ENCODE peak calls at places on chromosomes 5 and 9, in eight cellular contexts. One of them, this sample, is unnamed. For H3K4me1, the result is how much of the 10 kb centered on the place peaks cover.

GRCh38 chr9:96859461-96860198 is 5.3 kb upstream of the ZNF782 start:
- DNase-seq in effector memory CD4-positive, alpha-beta T cell: no peak
- DNase-seq in A549: no peak
- DNase-seq in cardiac muscle cell: no peak
- DNase-seq in body of pancreas: no peak
- DNase-seq in CD4-positive, CD25-positive, alpha-beta regulatory T cell: no peak
- DNase-seq in A673: peak
- DNase-seq in prostate gland: no peak
- DNase-seq in this sample: no peak

GRCh38 chr9:91500509-91501011 is 76.9 kb upstream of the NFIL3 start:
- DNase-seq in effector memory CD4-positive, alpha-beta T cell: no peak
- DNase-seq in A549: peak
- DNase-seq in cardiac muscle cell: no peak
- DNase-seq in body of pancreas: no peak
- DNase-seq in CD4-positive, CD25-positive, alpha-beta regulatory T cell: no peak
- DNase-seq in A673: peak
- DNase-seq in prostate gland: no peak
- DNase-seq in this sample: no peak

GRCh38 chr5:43036856-43037711 is 3.0 kb downstream of the ANXA2R start:
- DNase-seq in effector memory CD4-positive, alpha-beta T cell: no peak
- DNase-seq in A549: no peak
- DNase-seq in cardiac muscle cell: no peak
- DNase-seq in body of pancreas: no peak
- DNase-seq in CD4-positive, CD25-positive, alpha-beta regulatory T cell: no peak
- DNase-seq in A673: no peak
- DNase-seq in prostate gland: no peak
- DNase-seq in this sample: no peak

GRCh38 chr5:148794729-148795590 is 31.5 kb upstream of the ADRB2 start:
- DNase-seq in effector memory CD4-positive, alpha-beta T cell: no peak
- DNase-seq in A549: no peak
- DNase-seq in cardiac muscle cell: no peak
- DNase-seq in body of pancreas: no peak
- DNase-seq in CD4-positive, CD25-positive, alpha-beta regulatory T cell: no peak
- DNase-seq in A673: no peak
- DNase-seq in prostate gland: no peak
- DNase-seq in this sample: no peak

GRCh38 chr5:19125956-19126713 is 861.9 kb downstream of the CDH18 start:
- DNase-seq in effector memory CD4-positive, alpha-beta T cell: no peak
- DNase-seq in A549: no peak
- DNase-seq in cardiac muscle cell: no peak
- DNase-seq in body of pancreas: no peak
- DNase-seq in CD4-positive, CD25-positive, alpha-beta regulatory T cell: no peak
- DNase-seq in A673: no peak
- DNase-seq in prostate gland: no peak
- DNase-seq in this sample: no peak

GRCh38 chr9:107285292-107285691 is 2.2 kb downstream of the RAD23B start:
- DNase-seq in effector memory CD4-positive, alpha-beta T cell: no peak
- DNase-seq in A549: no peak
- DNase-seq in cardiac muscle cell: no peak
- DNase-seq in body of pancreas: no peak
- DNase-seq in CD4-positive, CD25-positive, alpha-beta regulatory T cell: no peak
- DNase-seq in A673: no peak
- DNase-seq in prostate gland: no peak
- DNase-seq in this sample: no peak

GRCh38 chr5:91281409-91281808 is 101.7 kb downstream of the ARRDC3 start:
- DNase-seq in effector memory CD4-positive, alpha-beta T cell: no peak
- DNase-seq in A549: no peak
- DNase-seq in cardiac muscle cell: no peak
- DNase-seq in body of pancreas: no peak
- DNase-seq in CD4-positive, CD25-positive, alpha-beta regulatory T cell: no peak
- DNase-seq in A673: no peak
- DNase-seq in prostate gland: no peak
- DNase-seq in this sample: no peak

GRCh38 chr5:164153469-164154172 is 648.2 kb downstream of the MAT2B start:
- DNase-seq in effector memory CD4-positive, alpha-beta T cell: no peak
- DNase-seq in A549: no peak
- DNase-seq in cardiac muscle cell: no peak
- DNase-seq in body of pancreas: no peak
- DNase-seq in CD4-positive, CD25-positive, alpha-beta regulatory T cell: no peak
- DNase-seq in A673: no peak
- DNase-seq in prostate gland: no peak
- DNase-seq in this sample: no peak

GRCh38 chr9:98081477-98082219 is 25.1 kb downstream of the NANS start:
- DNase-seq in effector memory CD4-positive, alpha-beta T cell: no peak
- DNase-seq in A549: peak
- DNase-seq in cardiac muscle cell: no peak
- DNase-seq in body of pancreas: peak
- DNase-seq in CD4-positive, CD25-positive, alpha-beta regulatory T cell: no peak
- DNase-seq in A673: no peak
- DNase-seq in prostate gland: no peak
- DNase-seq in this sample: no peak

GRCh38 chr5:154791535-154791934 is 36.4 kb downstream of the LARP1 start:
- DNase-seq in effector memory CD4-positive, alpha-beta T cell: no peak
- DNase-seq in A549: no peak
- DNase-seq in cardiac muscle cell: no peak
- DNase-seq in body of pancreas: no peak
- DNase-seq in CD4-positive, CD25-positive, alpha-beta regulatory T cell: no peak
- DNase-seq in A673: no peak
- DNase-seq in prostate gland: no peak
- DNase-seq in this sample: no peak

GRCh38 chr9:93193373-93193725 is 9.4 kb downstream of the WNK2 start:
- DNase-seq in effector memory CD4-positive, alpha-beta T cell: no peak
- DNase-seq in A549: no peak
- DNase-seq in cardiac muscle cell: no peak
- DNase-seq in body of pancreas: peak
- DNase-seq in CD4-positive, CD25-positive, alpha-beta regulatory T cell: no peak
- DNase-seq in A673: no peak
- DNase-seq in prostate gland: peak
- DNase-seq in this sample: no peak
- H3K4me1 ChIP-seq in effector memory CD4-positive, alpha-beta T cell: under half
- H3K4me1 ChIP-seq in A549: under half
- H3K4me1 ChIP-seq in cardiac muscle cell: under half
- H3K4me1 ChIP-seq in body of pancreas: half or more
- H3K4me1 ChIP-seq in CD4-positive, CD25-positive, alpha-beta regulatory T cell: under half
- H3K4me1 ChIP-seq in A673: under half
- H3K4me1 ChIP-seq in prostate gland: under half
- H3K4me1 ChIP-seq in this sample: under half

DNA sequence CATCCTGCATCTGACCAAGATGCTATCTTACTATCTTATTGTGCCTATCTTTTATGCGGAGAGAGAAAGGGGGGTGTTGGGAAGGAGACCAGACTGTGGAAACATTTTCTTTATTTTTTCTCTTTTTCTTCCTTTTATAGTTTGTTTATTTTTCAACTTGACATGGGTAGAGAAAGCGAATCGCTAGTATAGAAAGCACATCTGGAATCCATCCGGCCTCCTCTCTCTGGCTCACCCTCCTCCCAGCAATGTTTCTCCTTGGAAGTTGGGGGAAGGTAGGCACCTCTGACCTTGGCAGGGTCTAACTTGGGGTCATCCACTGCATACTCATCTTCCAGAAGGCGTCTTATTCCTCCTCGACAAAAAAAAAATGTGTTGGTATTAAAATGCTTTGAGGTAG is 3.9 kb downstream of the S1PR3 start:
- DNase-seq in effector memory CD4-positive, alpha-beta T cell: no peak
- DNase-seq in A549: no peak
- DNase-seq in cardiac muscle cell: no peak
- DNase-seq in body of pancreas: no peak
- DNase-seq in CD4-positive, CD25-positive, alpha-beta regulatory T cell: no peak
- DNase-seq in A673: no peak
- DNase-seq in prostate gland: no peak
- DNase-seq in this sample: no peak
- H3K4me3 ChIP-seq in effector memory CD4-positive, alpha-beta T cell: no peak
- H3K4me3 ChIP-seq in A549: no peak
- H3K4me3 ChIP-seq in cardiac muscle cell: no peak
- H3K4me3 ChIP-seq in body of pancreas: no peak
- H3K4me3 ChIP-seq in CD4-positive, CD25-positive, alpha-beta regulatory T cell: no peak
- H3K4me3 ChIP-seq in A673: no peak
- H3K4me3 ChIP-seq in prostate gland: no peak
- H3K4me3 ChIP-seq in this sample: no peak

DNA sequence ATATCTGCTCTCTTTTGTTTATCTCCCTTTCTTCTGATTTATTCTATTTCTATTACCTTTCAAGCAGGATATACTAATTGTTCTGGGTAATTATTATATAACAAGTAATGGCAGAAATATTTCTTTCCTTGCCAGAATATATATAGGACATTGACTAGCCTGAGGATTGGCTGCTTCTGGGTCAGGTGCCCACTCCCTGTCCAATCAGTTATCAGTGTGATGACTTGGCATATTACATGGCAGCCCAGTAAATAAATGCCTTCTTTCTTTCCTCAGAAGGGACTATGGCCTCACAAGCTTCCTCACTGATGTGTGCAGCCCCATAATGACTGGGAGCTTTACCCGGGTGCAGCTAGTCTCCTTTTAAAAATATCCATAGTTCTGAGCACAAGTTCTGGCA is 301.1 kb downstream of the EFNA5 start:
- DNase-seq in effector memory CD4-positive, alpha-beta T cell: no peak
- DNase-seq in A549: no peak
- DNase-seq in cardiac muscle cell: no peak
- DNase-seq in body of pancreas: no peak
- DNase-seq in CD4-positive, CD25-positive, alpha-beta regulatory T cell: no peak
- DNase-seq in A673: no peak
- DNase-seq in prostate gland: no peak
- DNase-seq in this sample: no peak
- H3K4me1 ChIP-seq in effector memory CD4-positive, alpha-beta T cell: under half
- H3K4me1 ChIP-seq in A549: under half
- H3K4me1 ChIP-seq in cardiac muscle cell: under half
- H3K4me1 ChIP-seq in body of pancreas: under half
- H3K4me1 ChIP-seq in CD4-positive, CD25-positive, alpha-beta regulatory T cell: under half
- H3K4me1 ChIP-seq in A673: under half
- H3K4me1 ChIP-seq in prostate gland: under half
- H3K4me1 ChIP-seq in this sample: under half

GRCh38 chr5:172875372-172876279 is 41.6 kb downstream of the ERGIC1 start:
- DNase-seq in effector memory CD4-positive, alpha-beta T cell: no peak
- DNase-seq in A549: no peak
- DNase-seq in cardiac muscle cell: no peak
- DNase-seq in body of pancreas: no peak
- DNase-seq in CD4-positive, CD25-positive, alpha-beta regulatory T cell: no peak
- DNase-seq in A673: no peak
- DNase-seq in prostate gland: no peak
- DNase-seq in this sample: no peak

GRCh38 chr5:172877496-172878260 is 43.6 kb downstream of the ERGIC1 start:
- DNase-seq in effector memory CD4-positive, alpha-beta T cell: no peak
- DNase-seq in A549: no peak
- DNase-seq in cardiac muscle cell: no peak
- DNase-seq in body of pancreas: no peak
- DNase-seq in CD4-positive, CD25-positive, alpha-beta regulatory T cell: no peak
- DNase-seq in A673: no peak
- DNase-seq in prostate gland: no peak
- DNase-seq in this sample: no peak

GRCh38 chr5:172881691-172882370 is 47.8 kb downstream of the ERGIC1 start:
- DNase-seq in effector memory CD4-positive, alpha-beta T cell: no peak
- DNase-seq in A549: no peak
- DNase-seq in cardiac muscle cell: no peak
- DNase-seq in body of pancreas: peak
- DNase-seq in CD4-positive, CD25-positive, alpha-beta regulatory T cell: no peak
- DNase-seq in A673: no peak
- DNase-seq in prostate gland: no peak
- DNase-seq in this sample: no peak

GRCh38 chr5:172879434-172879828 is 45.4 kb downstream of the ERGIC1 start:
- DNase-seq in effector memory CD4-positive, alpha-beta T cell: no peak
- DNase-seq in A549: no peak
- DNase-seq in cardiac muscle cell: no peak
- DNase-seq in body of pancreas: no peak
- DNase-seq in CD4-positive, CD25-positive, alpha-beta regulatory T cell: no peak
- DNase-seq in A673: no peak
- DNase-seq in prostate gland: no peak
- DNase-seq in this sample: no peak

GRCh38 chr5:172878585-172879433 is 44.8 kb downstream of the ERGIC1 start:
- DNase-seq in effector memory CD4-positive, alpha-beta T cell: no peak
- DNase-seq in A549: no peak
- DNase-seq in cardiac muscle cell: no peak
- DNase-seq in body of pancreas: peak
- DNase-seq in CD4-positive, CD25-positive, alpha-beta regulatory T cell: no peak
- DNase-seq in A673: no peak
- DNase-seq in prostate gland: no peak
- DNase-seq in this sample: no peak
- H3K4me3 ChIP-seq in effector memory CD4-positive, alpha-beta T cell: no peak
- H3K4me3 ChIP-seq in A549: no peak
- H3K4me3 ChIP-seq in cardiac muscle cell: no peak
- H3K4me3 ChIP-seq in body of pancreas: no peak
- H3K4me3 ChIP-seq in CD4-positive, CD25-positive, alpha-beta regulatory T cell: no peak
- H3K4me3 ChIP-seq in A673: no peak
- H3K4me3 ChIP-seq in prostate gland: no peak
- H3K4me3 ChIP-seq in this sample: no peak

GRCh38 chr5:59317772-59318205 is 575.7 kb downstream of the PDE4D start:
- DNase-seq in effector memory CD4-positive, alpha-beta T cell: no peak
- DNase-seq in A549: no peak
- DNase-seq in cardiac muscle cell: no peak
- DNase-seq in body of pancreas: no peak
- DNase-seq in CD4-positive, CD25-positive, alpha-beta regulatory T cell: no peak
- DNase-seq in A673: no peak
- DNase-seq in prostate gland: no peak
- DNase-seq in this sample: no peak

GRCh38 chr5:59317023-59317771 is 576.3 kb downstream of the PDE4D start:
- DNase-seq in effector memory CD4-positive, alpha-beta T cell: no peak
- DNase-seq in A549: no peak
- DNase-seq in cardiac muscle cell: peak
- DNase-seq in body of pancreas: no peak
- DNase-seq in CD4-positive, CD25-positive, alpha-beta regulatory T cell: no peak
- DNase-seq in A673: peak
- DNase-seq in prostate gland: peak
- DNase-seq in this sample: peak

DNA sequence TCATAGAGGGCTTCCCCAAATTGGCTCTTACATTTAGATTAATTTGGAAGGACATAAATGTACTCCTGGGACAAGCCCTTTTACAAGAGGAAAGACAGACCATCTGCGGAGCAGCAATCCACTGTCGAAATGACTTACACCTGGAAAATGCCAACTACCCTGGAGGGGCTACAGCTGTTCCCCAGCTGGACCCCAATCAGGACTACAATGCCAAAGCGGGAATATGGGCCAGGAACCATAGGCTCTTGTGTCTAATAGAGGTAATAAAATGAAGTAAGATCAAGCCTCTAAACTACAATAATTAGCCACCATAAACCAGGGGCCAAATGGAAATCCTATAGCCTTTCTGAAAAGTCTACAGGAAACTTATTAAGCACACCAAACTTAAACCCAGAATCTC is 581.3 kb downstream of the PDE4D start:
- DNase-seq in effector memory CD4-positive, alpha-beta T cell: no peak
- DNase-seq in A549: no peak
- DNase-seq in cardiac muscle cell: no peak
- DNase-seq in body of pancreas: no peak
- DNase-seq in CD4-positive, CD25-positive, alpha-beta regulatory T cell: no peak
- DNase-seq in A673: no peak
- DNase-seq in prostate gland: no peak
- DNase-seq in this sample: no peak
- H3K4me1 ChIP-seq in effector memory CD4-positive, alpha-beta T cell: under half
- H3K4me1 ChIP-seq in A549: half or more
- H3K4me1 ChIP-seq in cardiac muscle cell: under half
- H3K4me1 ChIP-seq in body of pancreas: under half
- H3K4me1 ChIP-seq in CD4-positive, CD25-positive, alpha-beta regulatory T cell: under half
- H3K4me1 ChIP-seq in A673: under half
- H3K4me1 ChIP-seq in prostate gland: under half
- H3K4me1 ChIP-seq in this sample: under half